ENCODE peak calls at places on chromosomes 13 and 19, in seven cellular contexts. A is Karpas-422; W is stimulated activated CD4-positive, alpha-beta T cell treated with anti-CD3 and anti-CD28 coated beads, TNF-alpha, amount 100 ng/mL, for 48 hours; S is thoracic aorta; I is GM03348; D is pons; H is activated T-cell treated with anti-CD3 and anti-CD28 coated beads for 1 hour. P is an unnamed sample.

GRCh38 chr19:58229255-58229639 is 533 bp downstream of the ZNF544 start:
- DNase-seq in W (peak), H (no peak), I (peak), D (no peak), S (no peak), A (peak), P (peak)

GRCh38 chr13:32309812-32310706 is 5.1 kb downstream of the ZAR1L start:
- DNase-seq in A (peak), D (peak), W (no peak), S (no peak), I (peak), H (no peak), P (peak)

GRCh38 chr13:50123002-50123401 is 107.8 kb downstream of the KCNRG start:
- DNase-seq in H (no peak), D (no peak), W (no peak), S (no peak), I (no peak), A (no peak), P (no peak)

GRCh38 chr19:48480151-48480475 is 10.9 kb downstream of the CYTH2 start:
- DNase-seq in D (no peak), I (peak), A (no peak), S (no peak), W (no peak), H (peak), P (no peak)

GRCh38 chr13:33690321-33690720 is 127.6 kb upstream of the RFC3 start:
- DNase-seq in S (no peak), A (no peak), I (no peak), H (no peak), D (no peak), W (no peak), P (no peak)

GRCh38 chr19:38697641-38698071 is 46.6 kb downstream of the CAPN12 start:
- DNase-seq in I (no peak), H (no peak), S (no peak), D (peak), W (no peak), A (no peak), P (no peak)

GRCh38 chr19:38727306-38727867 is 16.9 kb downstream of the CAPN12 start:
- DNase-seq in H (no peak), A (no peak), S (no peak), I (no peak), D (no peak), W (no peak), P (no peak)

GRCh38 chr19:49639401-49640112 is 386 bp downstream of the RRAS start:
- DNase-seq in H (no peak), I (no peak), W (no peak), A (peak), D (peak), S (no peak), P (no peak)

GRCh38 chr19:55014714-55015113 is 23.4 kb downstream of the GP6 start:
- DNase-seq in W (no peak), S (no peak), A (no peak), D (no peak), H (no peak), I (no peak), P (no peak)

GRCh38 chr13:110109910-110110309 is 197.0 kb downstream of the COL4A1 start:
- DNase-seq in I (peak), S (peak), W (no peak), D (peak), A (no peak), H (no peak), P (peak)

GRCh38 chr19:18776736-18777135 is 14.4 kb downstream of the COMP start:
- DNase-seq in S (no peak), W (no peak), D (no peak), A (no peak), H (no peak), I (peak), P (peak)

GRCh38 chr13:105894711-105895110 is 640.8 kb downstream of the EFNB2 start:
- DNase-seq in D (no peak), H (no peak), S (no peak), W (no peak), A (no peak), I (no peak), P (no peak)

GRCh38 chr13:30898070-30898469 is 8.0 kb upstream of the MEDAG start:
- DNase-seq in S (no peak), A (no peak), W (no peak), I (no peak), D (no peak), H (no peak), P (no peak)

GRCh38 chr13:24899601-24900000 is 135.6 kb downstream of the RNF17 start:
- DNase-seq in I (no peak), D (no peak), W (no peak), S (no peak), A (no peak), H (no peak), P (no peak)

GRCh38 chr13:29674532-29674931 is 79.0 kb upstream of the SLC7A1 start:
- DNase-seq in H (no peak), S (no peak), D (no peak), W (no peak), I (peak), A (no peak), P (peak)

GRCh38 chr19:14118165-14119051 is 846 bp upstream of the PRKACA start:
- DNase-seq in I (peak), A (peak), S (no peak), H (peak), W (no peak), D (peak), P (peak)

GRCh38 chr19:3849092-3849491 is 19.7 kb downstream of the ZFR2 start:
- DNase-seq in W (peak), S (no peak), D (no peak), I (no peak), A (peak), H (peak), P (peak)

GRCh38 chr19:49651029-49651825 is 9.2 kb downstream of the SCAF1 start:
- DNase-seq in A (no peak), I (no peak), H (no peak), W (no peak), S (no peak), D (no peak), P (no peak)

GRCh38 chr19:2798733-2799132 is 13.4 kb downstream of the THOP1 start:
- DNase-seq in D (no peak), W (no peak), I (no peak), H (no peak), A (no peak), S (no peak), P (peak)

GRCh38 chr19:10461047-10461949 is 41.0 kb downstream of the PDE4A start:
- DNase-seq in D (peak), H (peak), S (peak), A (peak), W (peak), I (peak), P (peak)

GRCh38 chr13:79044415-79044814 is 361.6 kb downstream of the RBM26 start:
- DNase-seq in D (no peak), I (no peak), H (no peak), A (no peak), S (no peak), W (no peak), P (peak)